ENCODE peak calls at places on chromosomes 1 and 21, in seven cellular contexts. T is amygdala, O is body of pancreas, X is hippocampal formation, Q is AG10803, S is mucosa of descending colon, G is NCI-H1694 treated with DMSO at 0.1 percent for 48 hours. M is an unnamed sample.

GRCh38 chr1:238465449-238465848 is 574.7 kb upstream of the ZP4 start:
- DNase-seq in T (no peak), O (no peak), X (no peak), Q (peak; percentile 14), S (no peak), G (no peak), M (peak; percentile 15)

GRCh38 chr1:169044971-169045370 is 61.5 kb upstream of the ATP1B1 start:
- DNase-seq in T (no peak), O (no peak), X (no peak), Q (no peak), S (no peak), G (no peak), M (no peak)

GRCh38 chr1:202045699-202046098 is 35.3 kb downstream of the ELF3 start:
- DNase-seq in T (no peak), O (no peak), X (no peak), Q (no peak), S (no peak), G (no peak), M (no peak)

GRCh38 chr1:21335750-21336168 is 45.5 kb upstream of the ECE1 start:
- DNase-seq in T (peak; percentile 45), O (no peak), X (no peak), Q (no peak), S (no peak), G (peak; percentile 8), M (no peak)

GRCh38 chr1:214281030-214281901 is at the start of gene SMYD2:
- DNase-seq in T (peak; percentile 51), O (peak; percentile 74), X (peak; percentile 30), Q (peak; percentile 51), S (peak; percentile 88), G (peak; percentile 29), M (peak; percentile 33)

GRCh38 chr1:30936541-30937171 is 28.1 kb upstream of the SDC3 start:
- DNase-seq in T (no peak), O (no peak), X (no peak), Q (no peak), S (no peak), G (no peak), M (no peak)

GRCh38 chr21:31526040-31526439 is 133.5 kb upstream of the SOD1 start:
- DNase-seq in T (no peak), O (no peak), X (no peak), Q (no peak), S (no peak), G (no peak), M (no peak)

GRCh38 chr1:31133368-31133767 is 67.9 kb upstream of the PUM1 start:
- DNase-seq in T (no peak), O (no peak), X (no peak), Q (no peak), S (no peak), G (no peak), M (no peak)

GRCh38 chr1:21857840-21858670 is 46.0 kb downstream of the LDLRAD2 start:
- DNase-seq in T (no peak), O (no peak), X (no peak), Q (no peak), S (no peak), G (no peak), M (no peak)

GRCh38 chr1:44294588-44295007 is 60.5 kb downstream of the ERI3 start:
- DNase-seq in T (no peak), O (peak; percentile 43), X (peak; percentile 66), Q (peak; percentile 97), S (peak; percentile 71), G (no peak), M (peak; percentile 92)

GRCh38 chr1:6438047-6438525 is 13.5 kb downstream of the ESPN start:
- DNase-seq in T (peak; percentile 38), O (peak; percentile 64), X (no peak), Q (no peak), S (peak; percentile 74), G (peak; percentile 63), M (peak; percentile 55)

GRCh38 chr21:14712121-14712520 is 166.0 kb upstream of the SAMSN1 start:
- DNase-seq in T (no peak), O (no peak), X (no peak), Q (no peak), S (no peak), G (no peak), M (no peak)

GRCh38 chr1:184191181-184191601 is 139.7 kb downstream of the TSEN15 start:
- DNase-seq in T (peak; percentile 28), O (peak; percentile 52), X (peak; percentile 46), Q (peak; percentile 96), S (peak; percentile 43), G (peak; percentile 30), M (peak; percentile 93)

GRCh38 chr1:181135462-181135781 is 46.9 kb downstream of the IER5 start:
- DNase-seq in T (no peak), O (no peak), X (no peak), Q (peak; percentile 77), S (no peak), G (no peak), M (peak; percentile 52)

GRCh38 chr1:247013391-247013790 is 5.5 kb upstream of the ZNF695 start:
- DNase-seq in T (no peak), O (no peak), X (no peak), Q (no peak), S (no peak), G (no peak), M (no peak)

GRCh38 chr21:45630066-45630694 is 13.3 kb upstream of the PCBP3 start:
- DNase-seq in T (no peak), O (no peak), X (no peak), Q (no peak), S (no peak), G (no peak), M (no peak)

GRCh38 chr1:21904725-21905520 is 32.2 kb downstream of the HSPG2 start:
- DNase-seq in T (no peak), O (peak; percentile 97), X (no peak), Q (peak; percentile 83), S (peak; percentile 79), G (no peak), M (peak; percentile 81)

GRCh38 chr1:7827134-7827955 is 25.5 kb downstream of the UTS2 start:
- DNase-seq in T (no peak), O (no peak), X (no peak), Q (peak; percentile 6), S (peak; percentile 37), G (no peak), M (no peak)

GRCh38 chr1:198437352-198437751 is 103.1 kb downstream of the ATP6V1G3 start:
- DNase-seq in T (no peak), O (no peak), X (no peak), Q (peak; percentile 31), S (no peak), G (no peak), M (peak; percentile 77)

GRCh38 chr1:101905298-101905794 is 91.4 kb downstream of the OLFM3 start:
- DNase-seq in T (no peak), O (no peak), X (no peak), Q (no peak), S (no peak), G (no peak), M (no peak)

GRCh38 chr1:57410532-57410931 is 13.3 kb downstream of the DAB1 start:
- DNase-seq in T (no peak), O (no peak), X (no peak), Q (no peak), S (no peak), G (no peak), M (no peak)

GRCh38 chr1:229230136-229230892 is 40.6 kb upstream of the RAB4A start:
- DNase-seq in T (peak; percentile 76), O (peak; percentile 17), X (peak; percentile 44), Q (no peak), S (no peak), G (peak; percentile 38), M (no peak)

GRCh38 chr1:44664730-44665370 is 9.4 kb downstream of the TMEM53 start:
- DNase-seq in T (no peak), O (no peak), X (no peak), Q (no peak), S (no peak), G (no peak), M (no peak)

GRCh38 chr1:24762133-24762676 is 17.0 kb downstream of the CLIC4 start:
- DNase-seq in T (no peak), O (no peak), X (no peak), Q (no peak), S (no peak), G (no peak), M (no peak)

GRCh38 chr1:99820546-99820945 is 29.6 kb upstream of the AGL start:
- DNase-seq in T (no peak), O (no peak), X (no peak), Q (no peak), S (no peak), G (no peak), M (no peak)

GRCh38 chr1:231931146-231931545 is 304.6 kb downstream of the DISC1 start:
- DNase-seq in T (no peak), O (no peak), X (no peak), Q (no peak), S (no peak), G (no peak), M (peak; percentile 60)

GRCh38 chr1:6028042-6028895 is 17.4 kb upstream of the KCNAB2 start:
- DNase-seq in T (no peak), O (peak; percentile 67), X (no peak), Q (no peak), S (peak; percentile 46), G (no peak), M (no peak)

GRCh38 chr1:45954401-45954847 is 151.0 kb downstream of the MAST2 start:
- DNase-seq in T (no peak), O (peak; percentile 61), X (no peak), Q (peak; percentile 75), S (no peak), G (no peak), M (peak; percentile 86)

GRCh38 chr1:118989006-118989736 is 1.0 kb upstream of the TBX15 start:
- DNase-seq in T (no peak), O (no peak), X (no peak), Q (no peak), S (no peak), G (no peak), M (no peak)

GRCh38 chr1:111467805-111468716 is 5.7 kb upstream of the C1orf162 start:
- DNase-seq in T (no peak), O (peak; percentile 43), X (no peak), Q (no peak), S (no peak), G (no peak), M (no peak)

GRCh38 chr21:35171385-35171784 is 122.3 kb upstream of the RUNX1 start:
- DNase-seq in T (no peak), O (no peak), X (no peak), Q (no peak), S (no peak), G (no peak), M (no peak)

GRCh38 chr1:187476671-187477070 is 647.9 kb downstream of the PLA2G4A start:
- DNase-seq in T (no peak), O (no peak), X (no peak), Q (no peak), S (no peak), G (peak; percentile 32), M (peak; percentile 6)

GRCh38 chr1:230752407-230752806 is 5.2 kb downstream of the CAPN9 start:
- DNase-seq in T (peak; percentile 81), O (peak; percentile 42), X (peak; percentile 83), Q (no peak), S (peak; percentile 90), G (no peak), M (no peak)

GRCh38 chr1:236100799-236101198 is 35.9 kb upstream of the NID1 start:
- DNase-seq in T (no peak), O (no peak), X (no peak), Q (no peak), S (no peak), G (no peak), M (no peak)

GRCh38 chr1:42914092-42914625 is 44.5 kb downstream of the SLC2A1 start:
- DNase-seq in T (no peak), O (no peak), X (no peak), Q (no peak), S (no peak), G (no peak), M (no peak)

GRCh38 chr1:160626560-160627342 is 20.1 kb downstream of the SLAMF1 start:
- DNase-seq in T (no peak), O (no peak), X (no peak), Q (no peak), S (no peak), G (no peak), M (no peak)

GRCh38 chr1:24966724-24967346 is 36.8 kb upstream of the RUNX3 start:
- DNase-seq in T (no peak), O (peak; percentile 47), X (no peak), Q (peak; percentile 71), S (no peak), G (no peak), M (peak; percentile 56)

M was measured in fibroblast of the aortic adventitia.